ENCODE peak calls at places on chromosomes 5 and 9, in four cellular contexts. S, T, V and G are unnamed samples.

GRCh38 chr9:131950487-131950886 is 129.2 kb downstream of the MED27 start:
- DNase-seq in T (no peak), S (no peak), V (no peak), G (no peak)

GRCh38 chr9:108850293-108850897 is 5.4 kb downstream of the ACTL7B start:
- DNase-seq in V (no peak), S (no peak), T (peak), G (no peak)

GRCh38 chr5:57215629-57216195 is 41.9 kb downstream of the GPBP1 start:
- DNase-seq in V (no peak), T (no peak), S (no peak), G (no peak)

GRCh38 chr5:66129184-66129583 is 14.9 kb upstream of the SREK1 start:
- DNase-seq in S (no peak), T (no peak), V (no peak), G (no peak)

GRCh38 chr5:26003966-26004365 is 1034.4 kb downstream of the CDH9 start:
- DNase-seq in S (no peak), V (no peak), T (no peak), G (no peak)

GRCh38 chr5:44051591-44051990 is 337.6 kb downstream of the FGF10 start:
- DNase-seq in V (no peak), T (no peak), S (no peak), G (no peak)

GRCh38 chr9:87783180-87783579 is 57.3 kb downstream of the CTSL start:
- DNase-seq in V (no peak), S (no peak), T (no peak), G (no peak)

GRCh38 chr5:95841914-95842812 is 19.6 kb upstream of the GLRX start:
- DNase-seq in S (no peak), T (no peak), V (no peak), G (no peak)

GRCh38 chr9:18184034-18184800 is 289.7 kb upstream of the ADAMTSL1 start:
- DNase-seq in V (no peak), T (no peak), S (no peak), G (no peak)

GRCh38 chr9:20941177-20941690 is 90.2 kb downstream of the HACD4 start:
- DNase-seq in T (peak), S (peak), V (peak), G (peak)

GRCh38 chr5:154403776-154404387 is 41.9 kb upstream of the SAP30L start:
- DNase-seq in V (no peak), S (no peak), T (no peak), G (no peak)

GRCh38 chr9:89154651-89155336 is 23.8 kb downstream of the SHC3 start:
- DNase-seq in S (no peak), T (no peak), V (no peak), G (no peak)

GRCh38 chr5:111494350-111494999 is 17.9 kb downstream of the STARD4 start:
- DNase-seq in V (no peak), T (no peak), S (no peak), G (no peak)

GRCh38 chr9:111828193-111828592 is 33.5 kb upstream of the SHOC1 start:
- DNase-seq in S (no peak), T (no peak), V (no peak), G (no peak)

GRCh38 chr9:86754581-86754980 is 192.7 kb downstream of the GAS1 start:
- DNase-seq in S (no peak), T (no peak), V (no peak), G (no peak)

GRCh38 chr5:98997000-98997399 is 68.2 kb upstream of the CHD1 start:
- DNase-seq in T (no peak), S (no peak), V (no peak), G (no peak)

GRCh38 chr9:33637881-33638280 is 113.8 kb downstream of the ANKRD18B start:
- DNase-seq in S (no peak), V (no peak), T (peak), G (no peak)

GRCh38 chr9:10251490-10251889 is 361.3 kb downstream of the PTPRD start:
- DNase-seq in S (no peak), T (no peak), V (no peak), G (no peak)

GRCh38 chr5:174046558-174046957 is 1.1 kb downstream of the NSG2 start:
- DNase-seq in S (no peak), T (no peak), V (no peak), G (no peak)

GRCh38 chr5:60455589-60455988 is 244.4 kb downstream of the DEPDC1B start:
- DNase-seq in T (no peak), V (no peak), S (no peak), G (no peak)

GRCh38 chr9:114512337-114512874 is 7.1 kb upstream of the WHRN start:
- DNase-seq in V (no peak), S (no peak), T (no peak), G (no peak)

GRCh38 chr5:1878050-1878849 is 4.5 kb downstream of the IRX4 start:
- DNase-seq in T (peak), S (peak), V (no peak), G (no peak)

GRCh38 chr5:82222597-82223574 is 55.3 kb downstream of the RPS23 start:
- DNase-seq in S (no peak), T (no peak), V (no peak), G (no peak)

GRCh38 chr9:113313276-113313675 is 10.1 kb upstream of the RNF183 start:
- DNase-seq in V (no peak), T (no peak), S (no peak), G (no peak)

GRCh38 chr5:67896312-67896985 is 319.1 kb upstream of the PIK3R1 start:
- DNase-seq in T (no peak), S (no peak), V (no peak), G (no peak)

GRCh38 chr9:7342229-7342628 is 457.3 kb downstream of the DMAC1 start:
- DNase-seq in S (no peak), V (no peak), T (peak), G (no peak)

GRCh38 chr5:141003791-141004601 is 37.7 kb downstream of the PCDHAC2 start:
- DNase-seq in V (no peak), S (peak), T (peak), G (no peak)

GRCh38 chr5:149869266-149869875 is 75.2 kb downstream of the PDE6A start:
- DNase-seq in T (peak), S (no peak), V (no peak), G (no peak)

GRCh38 chr9:118635416-118635815 is 733.8 kb downstream of the BRINP1 start:
- DNase-seq in V (no peak), T (no peak), S (no peak), G (no peak)

GRCh38 chr5:94693043-94693822 is 74.8 kb downstream of the SLF1 start:
- DNase-seq in T (peak), V (no peak), S (peak), G (no peak)

GRCh38 chr9:36872641-36873040 is 161.4 kb downstream of the PAX5 start:
- DNase-seq in S (no peak), T (no peak), V (no peak), G (no peak)

GRCh38 chr9:36874261-36874660 is 159.8 kb downstream of the PAX5 start:
- DNase-seq in T (no peak), V (no peak), S (no peak), G (no peak)

GRCh38 chr9:36870960-36871359 is 163.1 kb downstream of the PAX5 start:
- DNase-seq in T (no peak), S (no peak), V (no peak), G (no peak)

GRCh38 chr9:36873247-36873875 is 160.7 kb downstream of the PAX5 start:
- DNase-seq in V (peak), S (peak), T (peak), G (peak)

GRCh38 chr9:36871606-36872005 is 162.5 kb downstream of the PAX5 start:
- DNase-seq in T (no peak), V (no peak), S (no peak), G (no peak)
- TF ChIP-seq CTCF in T (no peak), V (no peak), S (no peak), G (no peak)

DNA sequence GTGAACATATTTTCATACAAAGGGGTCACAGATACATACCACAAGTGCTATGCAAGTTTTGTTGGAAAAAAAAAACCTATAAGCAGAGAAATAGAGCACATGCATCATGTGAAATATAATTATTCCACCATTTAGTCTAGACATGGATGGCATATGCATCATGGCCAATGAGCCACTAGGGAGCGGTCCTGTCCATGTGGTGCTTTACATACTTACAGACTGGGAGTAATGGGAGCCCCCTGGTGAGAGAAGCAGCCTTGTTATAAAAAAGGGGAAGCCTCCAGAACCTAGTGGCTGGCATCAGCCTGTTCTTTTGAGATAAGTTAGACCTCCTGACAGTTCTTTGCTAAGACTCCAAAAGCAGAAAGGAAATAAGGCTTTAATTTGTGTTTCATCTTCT is 1524.1 kb downstream of the MAT2B start:
- DNase-seq in T (peak), V (no peak), S (peak), G (no peak)
- TF ChIP-seq CTCF in T (peak), V (peak), S (no peak), G (no peak)

GRCh38 chr5:151051931-151052608 is 28.8 kb downstream of the TNIP1 start:
- DNase-seq in T (no peak), S (no peak), V (no peak), G (no peak)
- TF ChIP-seq CTCF in T (no peak), S (no peak), V (no peak), G (no peak)

DNA sequence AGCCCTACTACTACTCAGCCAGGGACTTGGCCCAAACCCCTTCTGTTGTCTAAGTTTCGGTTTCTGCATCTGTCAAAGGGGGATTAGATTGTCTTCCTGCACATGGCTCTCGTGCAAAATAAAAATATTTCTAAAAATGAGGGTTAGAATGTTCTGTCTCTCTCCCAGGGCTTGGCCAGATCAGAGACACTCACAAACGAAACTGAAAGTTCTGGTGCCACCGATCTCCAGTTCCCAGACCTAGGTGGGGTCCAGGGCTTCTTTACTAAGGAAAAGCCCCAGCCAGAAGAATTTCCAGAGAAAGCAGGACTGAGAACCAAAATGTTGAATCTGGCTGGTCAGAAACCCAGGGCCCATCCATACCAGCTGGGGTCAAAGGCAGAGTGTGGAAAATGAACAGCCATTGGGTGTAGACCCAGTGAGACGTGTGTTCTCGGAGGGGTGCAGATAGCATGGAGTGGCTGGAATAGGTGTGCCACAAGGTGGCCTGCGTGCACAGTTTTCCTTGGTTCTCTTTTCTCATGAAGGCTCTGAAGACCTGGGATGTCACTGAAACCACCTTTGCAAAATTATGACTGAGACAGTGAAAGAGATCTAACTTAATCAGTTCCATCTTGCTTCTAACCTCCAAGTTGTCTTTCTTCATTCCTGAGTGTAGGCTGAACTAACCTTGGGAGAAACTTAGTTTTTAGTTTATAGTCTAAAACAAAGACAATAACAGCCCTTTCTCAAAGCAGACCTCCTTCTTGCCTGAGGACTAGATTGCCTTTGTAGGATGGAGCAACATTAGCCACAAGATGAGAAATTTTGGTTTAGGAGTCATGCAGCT is 2.2 kb upstream of the SLC23A1 start:
- DNase-seq in S (no peak), V (no peak), T (no peak), G (no peak)
- TF ChIP-seq CTCF in S (no peak), V (no peak), T (no peak), G (no peak)

GRCh38 chr9:126699401-126699851 is 85.7 kb downstream of the LMX1B start:
- DNase-seq in T (no peak), V (no peak), S (no peak), G (no peak)

GRCh38 chr9:126701820-126702500 is 88.2 kb downstream of the LMX1B start:
- DNase-seq in V (no peak), S (no peak), T (no peak), G (no peak)

GRCh38 chr9:126700296-126700695 is 86.6 kb downstream of the LMX1B start:
- DNase-seq in S (no peak), T (no peak), V (no peak), G (no peak)

GRCh38 chr9:126702501-126703329 is 89.0 kb downstream of the LMX1B start:
- DNase-seq in V (peak), S (peak), T (peak), G (peak)

DNA sequence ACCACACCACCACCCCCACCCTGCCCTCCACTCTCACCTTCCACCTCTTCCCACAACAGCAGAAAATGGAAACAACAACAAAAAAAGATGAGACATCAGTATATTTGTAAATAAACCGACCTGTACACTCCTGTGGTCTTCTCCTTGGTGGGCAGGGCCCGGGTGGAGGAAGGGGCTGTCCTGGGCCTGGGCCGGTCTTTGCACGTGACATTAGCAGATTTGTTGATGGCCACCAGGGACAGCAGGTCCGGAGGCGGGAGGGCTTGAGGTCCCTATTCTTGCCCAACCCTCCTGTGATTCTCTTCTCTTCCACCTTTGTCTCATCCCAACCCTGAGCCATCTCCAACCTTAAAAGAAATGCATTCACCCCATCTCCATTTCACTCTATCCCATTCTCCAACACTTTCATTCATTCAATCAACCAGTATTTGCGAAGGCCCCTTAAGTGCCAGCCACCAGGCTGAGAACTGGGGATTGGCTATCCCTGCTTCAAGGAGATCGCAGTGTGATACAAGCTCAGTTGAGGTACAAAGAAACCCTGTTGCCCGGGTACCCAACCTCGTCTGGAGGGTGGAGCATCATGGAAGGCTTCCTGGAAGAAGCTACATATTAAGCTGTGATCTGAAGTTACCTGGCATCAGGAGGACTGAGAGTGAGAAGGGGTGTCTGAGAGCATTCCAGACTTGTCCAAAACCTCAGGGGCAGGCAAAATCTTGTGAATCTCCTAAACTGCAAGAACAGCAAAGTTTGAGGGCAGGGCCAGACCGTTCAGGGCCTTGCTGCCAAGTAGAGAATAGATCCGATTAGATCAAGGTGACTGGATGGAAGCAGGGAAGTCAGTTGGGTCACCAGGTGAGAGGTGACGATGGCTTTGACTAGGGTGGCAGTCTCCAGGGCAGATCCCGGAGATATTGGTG is 87.4 kb downstream of the LMX1B start:
- DNase-seq in T (no peak), V (no peak), S (no peak), G (no peak)
- TF ChIP-seq CTCF in T (no peak), V (no peak), S (no peak), G (no peak)

GRCh38 chr5:170070556-170071412 is 34.9 kb upstream of the FOXI1 start:
- DNase-seq in V (peak), T (peak), S (peak), G (no peak)
- TF ChIP-seq CTCF in V (peak), T (peak), S (peak), G (no peak)

GRCh38 chr9:38017149-38017884 is 51.7 kb downstream of the SHB start:
- DNase-seq in T (peak), V (no peak), S (peak), G (no peak)
- TF ChIP-seq CTCF in T (peak), V (peak), S (no peak), G (no peak)

GRCh38 chr9:76459691-76460635 is 981 bp downstream of the GCNT1 start:
- DNase-seq in S (peak), V (peak), T (peak), G (no peak)
- TF ChIP-seq CTCF in S (peak), V (peak), T (peak), G (no peak)

DNA sequence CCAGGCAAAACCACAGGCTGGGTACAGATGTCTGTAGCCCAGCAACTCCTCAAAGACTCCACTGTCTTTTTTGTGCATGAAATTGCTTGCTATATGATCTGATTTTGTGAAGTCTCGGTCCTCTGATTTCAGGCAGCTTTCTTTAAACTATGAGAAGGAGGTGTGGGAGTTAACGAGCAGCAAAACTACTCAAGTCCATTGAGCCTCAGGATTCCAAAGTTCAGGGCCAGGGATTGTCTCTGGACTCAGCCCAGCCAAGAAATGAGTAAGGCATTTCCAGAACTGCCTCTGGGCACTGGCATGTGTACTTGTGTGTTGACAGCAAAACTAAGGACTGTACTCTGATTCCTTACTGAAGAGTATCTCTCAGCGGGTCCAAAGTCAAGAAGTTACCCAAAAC is 53.4 kb upstream of the GLIS3 start:
- DNase-seq in S (no peak), V (no peak), T (no peak), G (no peak)
- TF ChIP-seq CTCF in S (no peak), V (no peak), T (no peak), G (no peak)